ENCODE peak calls at places on chromosome 2, in four cellular contexts. One of them, this sample, is unnamed.

GRCh38 chr2:190829642-190830041 is 51.0 kb upstream of the GLS start:
- ATAC-seq in T-helper 17 cell: no peak
- ATAC-seq in CD8-positive, alpha-beta T cell: no peak
- ATAC-seq in pancreas: no peak
- ATAC-seq in this sample: no peak

GRCh38 chr2:14656146-14656545 is 23.6 kb downstream of the LRATD1 start:
- ATAC-seq in T-helper 17 cell: no peak
- ATAC-seq in CD8-positive, alpha-beta T cell: no peak
- ATAC-seq in pancreas: no peak
- ATAC-seq in this sample: no peak

GRCh38 chr2:150271952-150272351 is 215.5 kb downstream of the RND3 start:
- ATAC-seq in CD8-positive, alpha-beta T cell: no peak
- ATAC-seq in T-helper 17 cell: no peak
- ATAC-seq in pancreas: no peak
- ATAC-seq in this sample: no peak

GRCh38 chr2:171180229-171180937 is 19.7 kb upstream of the TLK1 start:
- ATAC-seq in pancreas: no peak
- ATAC-seq in T-helper 17 cell: no peak
- ATAC-seq in CD8-positive, alpha-beta T cell: no peak
- ATAC-seq in this sample: no peak

GRCh38 chr2:241659150-241659739 is 21.8 kb downstream of the ATG4B start:
- ATAC-seq in pancreas: peak
- ATAC-seq in CD8-positive, alpha-beta T cell: peak
- ATAC-seq in T-helper 17 cell: peak
- ATAC-seq in this sample: no peak

GRCh38 chr2:127525692-127526141 is 572 bp downstream of the IWS1 start:
- ATAC-seq in CD8-positive, alpha-beta T cell: no peak
- ATAC-seq in pancreas: peak
- ATAC-seq in T-helper 17 cell: no peak
- ATAC-seq in this sample: peak

GRCh38 chr2:173644146-173644545 is 289.5 kb downstream of the CDCA7 start:
- ATAC-seq in pancreas: no peak
- ATAC-seq in CD8-positive, alpha-beta T cell: no peak
- ATAC-seq in T-helper 17 cell: no peak
- ATAC-seq in this sample: no peak

GRCh38 chr2:237059155-237059875 is 26.4 kb upstream of the COPS8 start:
- ATAC-seq in CD8-positive, alpha-beta T cell: no peak
- ATAC-seq in pancreas: no peak
- ATAC-seq in T-helper 17 cell: no peak
- ATAC-seq in this sample: peak

GRCh38 chr2:26086155-26086634 is 52.3 kb downstream of the RAB10 start:
- ATAC-seq in T-helper 17 cell: no peak
- ATAC-seq in pancreas: no peak
- ATAC-seq in CD8-positive, alpha-beta T cell: peak
- ATAC-seq in this sample: no peak

GRCh38 chr2:67626076-67626475 is 228.9 kb downstream of the ETAA1 start:
- ATAC-seq in T-helper 17 cell: no peak
- ATAC-seq in pancreas: no peak
- ATAC-seq in CD8-positive, alpha-beta T cell: no peak
- ATAC-seq in this sample: no peak

GRCh38 chr2:68925298-68925885 is 27.3 kb downstream of the GKN2 start:
- ATAC-seq in T-helper 17 cell: peak
- ATAC-seq in pancreas: peak
- ATAC-seq in CD8-positive, alpha-beta T cell: peak
- ATAC-seq in this sample: no peak

GRCh38 chr2:63589148-63589972 is 597 bp downstream of the MDH1 start:
- ATAC-seq in T-helper 17 cell: no peak
- ATAC-seq in pancreas: no peak
- ATAC-seq in CD8-positive, alpha-beta T cell: no peak
- ATAC-seq in this sample: no peak

GRCh38 chr2:171318463-171318934 is 115.3 kb downstream of the METTL8 start:
- ATAC-seq in T-helper 17 cell: no peak
- ATAC-seq in pancreas: no peak
- ATAC-seq in CD8-positive, alpha-beta T cell: no peak
- ATAC-seq in this sample: no peak

GRCh38 chr2:109324859-109325258 is 195.9 kb downstream of the SH3RF3 start:
- ATAC-seq in T-helper 17 cell: no peak
- ATAC-seq in pancreas: no peak
- ATAC-seq in CD8-positive, alpha-beta T cell: no peak
- ATAC-seq in this sample: no peak

GRCh38 chr2:148666555-148666954 is 22.0 kb downstream of the EPC2 start:
- ATAC-seq in CD8-positive, alpha-beta T cell: no peak
- ATAC-seq in T-helper 17 cell: peak
- ATAC-seq in pancreas: no peak
- ATAC-seq in this sample: no peak

GRCh38 chr2:203880557-203881125 is 13.1 kb downstream of the CTLA4 start:
- ATAC-seq in T-helper 17 cell: no peak
- ATAC-seq in CD8-positive, alpha-beta T cell: no peak
- ATAC-seq in pancreas: no peak
- ATAC-seq in this sample: no peak

GRCh38 chr2:69452687-69453086 is 15.5 kb upstream of the NFU1 start:
- ATAC-seq in CD8-positive, alpha-beta T cell: no peak
- ATAC-seq in T-helper 17 cell: no peak
- ATAC-seq in pancreas: no peak
- ATAC-seq in this sample: no peak

GRCh38 chr2:43070676-43071491 is 155.5 kb downstream of the ZFP36L2 start:
- ATAC-seq in T-helper 17 cell: no peak
- ATAC-seq in pancreas: no peak
- ATAC-seq in CD8-positive, alpha-beta T cell: no peak
- ATAC-seq in this sample: no peak

GRCh38 chr2:85017436-85018048 is 46.6 kb downstream of the KCMF1 start:
- ATAC-seq in pancreas: no peak
- ATAC-seq in T-helper 17 cell: no peak
- ATAC-seq in CD8-positive, alpha-beta T cell: no peak
- ATAC-seq in this sample: no peak

GRCh38 chr2:157498501-157498900 is 54.6 kb upstream of the CYTIP start:
- ATAC-seq in CD8-positive, alpha-beta T cell: no peak
- ATAC-seq in pancreas: no peak
- ATAC-seq in T-helper 17 cell: no peak
- ATAC-seq in this sample: no peak

GRCh38 chr2:172639823-172640222 is 83.9 kb downstream of the PDK1 start:
- ATAC-seq in CD8-positive, alpha-beta T cell: peak
- ATAC-seq in pancreas: no peak
- ATAC-seq in T-helper 17 cell: no peak
- ATAC-seq in this sample: peak

GRCh38 chr2:60674524-60675165 is 81.4 kb upstream of the PAPOLG start:
- ATAC-seq in CD8-positive, alpha-beta T cell: peak
- ATAC-seq in T-helper 17 cell: peak
- ATAC-seq in pancreas: peak
- ATAC-seq in this sample: peak

GRCh38 chr2:100894531-100895156 is 74.7 kb downstream of the NPAS2 start:
- ATAC-seq in T-helper 17 cell: no peak
- ATAC-seq in CD8-positive, alpha-beta T cell: no peak
- ATAC-seq in pancreas: no peak
- ATAC-seq in this sample: no peak

GRCh38 chr2:112821682-112822081 is 14.9 kb downstream of the IL1B start:
- ATAC-seq in T-helper 17 cell: peak
- ATAC-seq in CD8-positive, alpha-beta T cell: peak
- ATAC-seq in pancreas: no peak
- ATAC-seq in this sample: peak

GRCh38 chr2:24820598-24821432 is 27.6 kb downstream of the CENPO start:
- ATAC-seq in T-helper 17 cell: no peak
- ATAC-seq in CD8-positive, alpha-beta T cell: no peak
- ATAC-seq in pancreas: no peak
- ATAC-seq in this sample: no peak